ENCODE peak calls at places on chromosomes 13 and 19, in four cellular contexts. One of them, this sample, is unnamed.

GRCh38 chr13:20127563-20128458 is 33.0 kb downstream of the GJA3 start:
- DNase-seq in H9: peak
- DNase-seq in IMR-90: peak
- DNase-seq in mesendoderm: peak
- DNase-seq in this sample: peak

GRCh38 chr13:59299584-59299983 is 864.1 kb downstream of the DIAPH3 start:
- DNase-seq in H9: no peak
- DNase-seq in IMR-90: no peak
- DNase-seq in mesendoderm: no peak
- DNase-seq in this sample: no peak

GRCh38 chr19:29850482-29850881 is 38.7 kb downstream of the CCNE1 start:
- DNase-seq in H9: no peak
- DNase-seq in IMR-90: no peak
- DNase-seq in mesendoderm: no peak
- DNase-seq in this sample: no peak

GRCh38 chr13:83286737-83287136 is 595.5 kb downstream of the SLITRK1 start:
- DNase-seq in H9: no peak
- DNase-seq in IMR-90: peak
- DNase-seq in mesendoderm: no peak
- DNase-seq in this sample: no peak

GRCh38 chr13:45851171-45851889 is at the start of gene SIAH3:
- DNase-seq in H9: peak
- DNase-seq in IMR-90: no peak
- DNase-seq in mesendoderm: peak
- DNase-seq in this sample: peak

GRCh38 chr13:79226250-79226649 is 179.8 kb downstream of the RBM26 start:
- DNase-seq in H9: no peak
- DNase-seq in IMR-90: no peak
- DNase-seq in mesendoderm: no peak
- DNase-seq in this sample: no peak

GRCh38 chr19:11420429-11420893 is 1.3 kb upstream of the RGL3 start:
- DNase-seq in H9: no peak
- DNase-seq in IMR-90: no peak
- DNase-seq in mesendoderm: no peak
- DNase-seq in this sample: no peak

GRCh38 chr19:10339380-10339960 is at the start of gene ICAM3:
- DNase-seq in H9: peak
- DNase-seq in IMR-90: no peak
- DNase-seq in mesendoderm: no peak
- DNase-seq in this sample: peak

GRCh38 chr13:60944863-60945262 is 470.8 kb downstream of the PCDH20 start:
- DNase-seq in H9: no peak
- DNase-seq in IMR-90: no peak
- DNase-seq in mesendoderm: no peak
- DNase-seq in this sample: no peak

GRCh38 chr19:23799321-23799720 is 40.6 kb upstream of the ZNF681 start:
- DNase-seq in H9: no peak
- DNase-seq in IMR-90: no peak
- DNase-seq in mesendoderm: no peak
- DNase-seq in this sample: no peak

GRCh38 chr19:16040642-16041041 is 35.7 kb upstream of the TPM4 start:
- DNase-seq in H9: no peak
- DNase-seq in IMR-90: peak
- DNase-seq in mesendoderm: no peak
- DNase-seq in this sample: no peak

GRCh38 chr19:16371540-16371986 is 46.9 kb downstream of the KLF2 start:
- DNase-seq in H9: no peak
- DNase-seq in IMR-90: no peak
- DNase-seq in mesendoderm: no peak
- DNase-seq in this sample: no peak

GRCh38 chr19:46192990-46193650 is 36.4 kb upstream of the IGFL1 start:
- DNase-seq in H9: no peak
- DNase-seq in IMR-90: peak
- DNase-seq in mesendoderm: peak
- DNase-seq in this sample: no peak

GRCh38 chr19:18174983-18175382 is 1.4 kb downstream of the IFI30 start:
- DNase-seq in H9: no peak
- DNase-seq in IMR-90: no peak
- DNase-seq in mesendoderm: no peak
- DNase-seq in this sample: no peak

GRCh38 chr13:75544681-75545333 is 4.8 kb upstream of the UCHL3 start:
- DNase-seq in H9: no peak
- DNase-seq in IMR-90: peak
- DNase-seq in mesendoderm: no peak
- DNase-seq in this sample: no peak

GRCh38 chr19:50646074-50646807 is 3.0 kb upstream of the C19orf81 start:
- DNase-seq in H9: no peak
- DNase-seq in IMR-90: peak
- DNase-seq in mesendoderm: no peak
- DNase-seq in this sample: no peak

GRCh38 chr19:8393192-8393870 is 3.2 kb downstream of the RAB11B start:
- DNase-seq in H9: no peak
- DNase-seq in IMR-90: no peak
- DNase-seq in mesendoderm: no peak
- DNase-seq in this sample: no peak

GRCh38 chr13:113393572-113394503 is 29.9 kb upstream of the GRTP1 start:
- DNase-seq in H9: peak
- DNase-seq in IMR-90: peak
- DNase-seq in mesendoderm: peak
- DNase-seq in this sample: peak

GRCh38 chr19:58154287-58154678 is 3.7 kb upstream of the ZNF329 start:
- DNase-seq in H9: peak
- DNase-seq in IMR-90: peak
- DNase-seq in mesendoderm: peak
- DNase-seq in this sample: no peak

GRCh38 chr13:80337706-80338105 is 3.2 kb downstream of the SPRY2 start:
- DNase-seq in H9: no peak
- DNase-seq in IMR-90: no peak
- DNase-seq in mesendoderm: no peak
- DNase-seq in this sample: no peak

GRCh38 chr13:99226493-99226892 is 25.8 kb downstream of the UBAC2 start:
- DNase-seq in H9: no peak
- DNase-seq in IMR-90: no peak
- DNase-seq in mesendoderm: no peak
- DNase-seq in this sample: no peak

GRCh38 chr19:41376241-41376997 is at the start of gene TMEM91:
- DNase-seq in H9: peak
- DNase-seq in IMR-90: no peak
- DNase-seq in mesendoderm: peak
- DNase-seq in this sample: peak

GRCh38 chr13:30422056-30422914 is at the start of gene UBE2L5:
- DNase-seq in H9: peak
- DNase-seq in IMR-90: peak
- DNase-seq in mesendoderm: peak
- DNase-seq in this sample: peak

GRCh38 chr19:6041991-6042421 is 64.1 kb upstream of the RANBP3 start:
- DNase-seq in H9: no peak
- DNase-seq in IMR-90: no peak
- DNase-seq in mesendoderm: no peak
- DNase-seq in this sample: no peak

GRCh38 chr13:44317752-44318550 is 55.7 kb upstream of the SERP2 start:
- DNase-seq in H9: no peak
- DNase-seq in IMR-90: peak
- DNase-seq in mesendoderm: no peak
- DNase-seq in this sample: no peak

GRCh38 chr13:51643114-51643881 is 59.0 kb downstream of the WDFY2 start:
- DNase-seq in H9: no peak
- DNase-seq in IMR-90: peak
- DNase-seq in mesendoderm: peak
- DNase-seq in this sample: no peak

GRCh38 chr19:45075215-45076028 is 856 bp downstream of the ZNF296 start:
- DNase-seq in H9: peak
- DNase-seq in IMR-90: no peak
- DNase-seq in mesendoderm: peak
- DNase-seq in this sample: no peak

GRCh38 chr13:75180805-75181455 is 301.0 kb downstream of the TBC1D4 start:
- DNase-seq in H9: no peak
- DNase-seq in IMR-90: peak
- DNase-seq in mesendoderm: no peak
- DNase-seq in this sample: no peak

GRCh38 chr19:56930647-56931592 is 90.4 kb upstream of the PEG3 start:
- DNase-seq in H9: no peak
- DNase-seq in IMR-90: no peak
- DNase-seq in mesendoderm: no peak
- DNase-seq in this sample: no peak

GRCh38 chr19:53872762-53873161 is 5.1 kb downstream of the MYADM start:
- DNase-seq in H9: no peak
- DNase-seq in IMR-90: no peak
- DNase-seq in mesendoderm: no peak
- DNase-seq in this sample: no peak

GRCh38 chr19:48466571-48467325 is 2.4 kb upstream of the CYTH2 start:
- DNase-seq in H9: no peak
- DNase-seq in IMR-90: peak
- DNase-seq in mesendoderm: no peak
- DNase-seq in this sample: no peak

GRCh38 chr19:8095354-8095886 is 42.9 kb downstream of the CCL25 start:
- DNase-seq in H9: no peak
- DNase-seq in IMR-90: no peak
- DNase-seq in mesendoderm: no peak
- DNase-seq in this sample: no peak

GRCh38 chr13:98690348-98691041 is 62.0 kb downstream of the SLC15A1 start:
- DNase-seq in H9: no peak
- DNase-seq in IMR-90: no peak
- DNase-seq in mesendoderm: no peak
- DNase-seq in this sample: no peak

GRCh38 chr13:39952244-39953233 is 297.1 kb downstream of the COG6 start:
- DNase-seq in H9: no peak
- DNase-seq in IMR-90: peak
- DNase-seq in mesendoderm: peak
- DNase-seq in this sample: no peak

DNA sequence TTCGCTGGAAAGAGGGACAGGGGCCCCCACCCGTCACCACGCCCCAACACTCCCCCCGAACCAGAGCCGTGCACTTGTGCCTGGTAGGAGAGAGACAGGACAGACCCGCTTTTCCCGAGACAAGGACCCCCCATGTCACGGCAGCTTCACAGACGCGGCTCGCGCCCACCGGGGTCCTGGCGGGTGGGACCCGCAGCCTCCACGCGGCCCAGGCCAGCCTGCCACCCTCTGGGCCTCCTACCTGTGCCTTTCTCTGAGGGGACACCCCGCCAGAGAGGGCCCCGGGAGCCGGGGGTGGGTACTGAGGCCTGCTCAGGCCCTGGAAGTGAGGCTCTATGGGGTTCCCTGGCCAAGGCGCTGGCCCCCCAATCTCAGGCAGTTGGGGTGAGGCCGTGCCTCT is 4.0 kb upstream of the MISP start:
- DNase-seq in H9: no peak
- DNase-seq in IMR-90: no peak
- DNase-seq in mesendoderm: no peak
- DNase-seq in this sample: no peak
- H3K56ac ChIP-seq in H9: no peak
- H3K56ac ChIP-seq in IMR-90: no peak
- H3K56ac ChIP-seq in mesendoderm: no peak
- H3K56ac ChIP-seq in this sample: no peak

GRCh38 chr19:769610-770009 is 18.7 kb downstream of the MISP start:
- DNase-seq in H9: no peak
- DNase-seq in IMR-90: no peak
- DNase-seq in mesendoderm: no peak
- DNase-seq in this sample: no peak
- H3K56ac ChIP-seq in H9: no peak
- H3K56ac ChIP-seq in IMR-90: no peak
- H3K56ac ChIP-seq in mesendoderm: no peak
- H3K56ac ChIP-seq in this sample: no peak

DNA sequence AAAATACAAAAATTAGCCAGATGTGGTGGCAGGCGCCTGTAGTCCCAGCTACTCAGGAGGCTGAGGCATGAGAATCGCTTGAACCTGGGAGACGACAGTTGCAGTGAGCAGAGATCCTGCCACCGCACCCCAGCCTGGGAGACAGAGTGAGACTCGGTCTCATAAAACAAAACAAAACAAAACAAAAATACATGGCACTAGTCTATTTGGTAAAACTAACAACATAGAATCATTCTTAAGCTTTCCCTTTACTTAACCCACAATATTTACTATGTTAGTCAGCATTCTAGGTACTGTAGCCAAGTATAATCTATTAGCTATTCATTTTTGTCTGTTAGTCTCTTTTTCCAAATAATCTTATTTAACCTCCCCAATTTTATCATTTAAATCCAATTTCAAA is 1482.8 kb downstream of the SLITRK5 start:
- DNase-seq in H9: no peak
- DNase-seq in IMR-90: no peak
- DNase-seq in mesendoderm: no peak
- DNase-seq in this sample: no peak
- H3K56ac ChIP-seq in H9: no peak
- H3K56ac ChIP-seq in IMR-90: no peak
- H3K56ac ChIP-seq in mesendoderm: no peak
- H3K56ac ChIP-seq in this sample: no peak

GRCh38 chr13:103539265-103539664 is 473.0 kb upstream of the SLC10A2 start:
- DNase-seq in H9: peak
- DNase-seq in IMR-90: no peak
- DNase-seq in mesendoderm: peak
- DNase-seq in this sample: no peak
- H3K56ac ChIP-seq in H9: no peak
- H3K56ac ChIP-seq in IMR-90: no peak
- H3K56ac ChIP-seq in mesendoderm: no peak
- H3K56ac ChIP-seq in this sample: no peak

GRCh38 chr13:25301347-25302113 is at the start of gene NUP58:
- DNase-seq in H9: peak
- DNase-seq in IMR-90: peak
- DNase-seq in mesendoderm: peak
- DNase-seq in this sample: peak
- H3K56ac ChIP-seq in H9: no peak
- H3K56ac ChIP-seq in IMR-90: peak
- H3K56ac ChIP-seq in mesendoderm: peak
- H3K56ac ChIP-seq in this sample: peak

GRCh38 chr13:106651442-106651841 is 83.5 kb upstream of the ARGLU1 start:
- DNase-seq in H9: no peak
- DNase-seq in IMR-90: no peak
- DNase-seq in mesendoderm: no peak
- DNase-seq in this sample: no peak
- H3K56ac ChIP-seq in H9: no peak
- H3K56ac ChIP-seq in IMR-90: no peak
- H3K56ac ChIP-seq in mesendoderm: no peak
- H3K56ac ChIP-seq in this sample: no peak

DNA sequence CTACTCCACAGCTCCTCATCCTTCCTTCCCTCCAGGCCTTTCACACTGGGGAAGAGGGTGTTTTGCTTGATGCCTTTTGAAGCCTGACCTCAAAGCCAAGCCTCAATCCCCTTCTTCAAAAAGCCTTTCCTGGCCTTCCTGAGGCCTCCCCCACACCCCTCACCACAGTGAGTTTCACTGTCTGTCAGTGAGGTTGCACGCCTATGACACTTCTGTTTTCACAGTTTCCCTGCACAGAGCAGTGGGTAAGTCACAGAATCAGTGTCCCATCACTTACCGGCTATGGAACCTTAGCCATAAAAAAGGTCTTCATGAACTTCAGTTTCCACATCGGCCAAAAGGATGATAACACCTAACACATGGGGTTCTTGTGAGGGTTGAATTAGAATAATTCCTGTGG is 371.4 kb downstream of the UQCRFS1 start:
- DNase-seq in H9: no peak
- DNase-seq in IMR-90: no peak
- DNase-seq in mesendoderm: no peak
- DNase-seq in this sample: no peak
- H3K56ac ChIP-seq in H9: no peak
- H3K56ac ChIP-seq in IMR-90: no peak
- H3K56ac ChIP-seq in mesendoderm: no peak
- H3K56ac ChIP-seq in this sample: no peak

GRCh38 chr19:3278294-3278693 is 53.8 kb downstream of the CELF5 start:
- DNase-seq in H9: no peak
- DNase-seq in IMR-90: no peak
- DNase-seq in mesendoderm: no peak
- DNase-seq in this sample: no peak
- H3K56ac ChIP-seq in H9: no peak
- H3K56ac ChIP-seq in IMR-90: no peak
- H3K56ac ChIP-seq in mesendoderm: no peak
- H3K56ac ChIP-seq in this sample: no peak

This sample was measured in H1.